ENCODE peak calls at places on chromosomes 3 and 15, in five cellular contexts. H is T-helper 9 cell; P is midbrain; A is stimulated activated CD4-positive, alpha-beta T cell treated with anti-CD3 and anti-CD28 coated beads, Interleukin-2, amount 100 ng/mL, for 48 hours; R is hypothalamus. C is an unnamed sample.

GRCh38 chr3:149224736-149225594 is 3.3 kb upstream of the CP start:
- DNase-seq in H (no peak), P (peak; percentile 12), A (peak; percentile 8), R (no peak), C (no peak)

GRCh38 chr15:59278120-59278519 is 71.5 kb downstream of the LDHAL6B start:
- DNase-seq in H (no peak), P (peak; percentile 62), A (no peak), R (no peak), C (no peak)

GRCh38 chr3:110106805-110107204 is 769.5 kb upstream of the DPPA4 start:
- DNase-seq in H (no peak), P (no peak), A (no peak), R (no peak), C (no peak)

GRCh38 chr3:41893977-41894376 is 67.9 kb downstream of the ULK4 start:
- DNase-seq in H (no peak), P (peak; percentile 27), A (peak; percentile 7), R (no peak), C (no peak)

GRCh38 chr3:37952564-37952963 is 38.0 kb upstream of the VILL start:
- DNase-seq in H (no peak), P (no peak), A (no peak), R (no peak), C (no peak)

GRCh38 chr15:73442968-73443367 is at the start of gene REC114:
- DNase-seq in H (no peak), P (no peak), A (no peak), R (no peak), C (no peak)

GRCh38 chr3:32910954-32911353 is 40.5 kb upstream of the CCR4 start:
- DNase-seq in H (no peak), P (no peak), A (no peak), R (no peak), C (no peak)

GRCh38 chr3:111936191-111936841 is 42.5 kb upstream of the ABHD10 start:
- DNase-seq in H (no peak), P (no peak), A (no peak), R (no peak), C (no peak)

GRCh38 chr15:39691229-39691628 is 91.4 kb downstream of the FSIP1 start:
- DNase-seq in H (no peak), P (peak; percentile 6), A (no peak), R (no peak), C (no peak)

GRCh38 chr3:71629289-71630252 is 46.0 kb upstream of the FOXP1 start:
- DNase-seq in H (no peak), P (no peak), A (no peak), R (no peak), C (no peak)

GRCh38 chr3:98901032-98901464 is 447 bp downstream of the DCBLD2 start:
- DNase-seq in H (peak; percentile 3), P (peak; percentile 42), A (peak; percentile 3), R (peak; percentile 11), C (no peak)

GRCh38 chr3:192419312-192419711 is 308.0 kb downstream of the FGF12 start:
- DNase-seq in H (no peak), P (no peak), A (no peak), R (no peak), C (no peak)

GRCh38 chr3:156902916-156903315 is 76.8 kb downstream of the LEKR1 start:
- DNase-seq in H (no peak), P (no peak), A (no peak), R (no peak), C (no peak)

GRCh38 chr3:133821767-133822638 is 16.4 kb downstream of the SRPRB start:
- DNase-seq in H (no peak), P (peak; percentile 13), A (no peak), R (no peak), C (no peak)

GRCh38 chr15:73437541-73438109 is 5.3 kb upstream of the REC114 start:
- DNase-seq in H (no peak), P (no peak), A (no peak), R (no peak), C (no peak)

GRCh38 chr3:168100777-168101492 is 5.2 kb upstream of the GOLIM4 start:
- DNase-seq in H (no peak), P (no peak), A (no peak), R (no peak), C (no peak)

GRCh38 chr3:182364323-182364722 is 429.0 kb upstream of the ATP11B start:
- DNase-seq in H (no peak), P (peak; percentile 76), A (no peak), R (peak; percentile 9), C (no peak)

GRCh38 chr3:122898298-122898697 is 103.4 kb downstream of the SLC49A4 start:
- DNase-seq in H (no peak), P (no peak), A (no peak), R (no peak), C (no peak)

GRCh38 chr3:37913531-37913930 is 51.9 kb downstream of the CTDSPL start:
- DNase-seq in H (no peak), P (no peak), A (no peak), R (no peak), C (no peak)

GRCh38 chr3:71397046-71397445 is 186.5 kb downstream of the FOXP1 start:
- DNase-seq in H (no peak), P (peak; percentile 4), A (no peak), R (no peak), C (no peak)

GRCh38 chr15:48520376-48521155 is 124.9 kb downstream of the FBN1 start:
- DNase-seq in H (no peak), P (no peak), A (no peak), R (no peak), C (no peak)

GRCh38 chr3:61411009-61411662 is 150.2 kb upstream of the PTPRG start:
- DNase-seq in H (no peak), P (no peak), A (no peak), R (no peak), C (no peak)

GRCh38 chr3:46694520-46694919 is 1.0 kb upstream of the ALS2CL start:
- DNase-seq in H (no peak), P (no peak), A (no peak), R (no peak), C (no peak)

GRCh38 chr3:96863129-96863740 is 48.8 kb downstream of the EPHA6 start:
- DNase-seq in H (no peak), P (peak; percentile 10), A (no peak), R (no peak), C (no peak)

GRCh38 chr3:152595975-152596832 is 238.7 kb upstream of the P2RY1 start:
- DNase-seq in H (no peak), P (peak; percentile 21), A (no peak), R (no peak), C (no peak)

GRCh38 chr3:167078070-167078622 is 302.0 kb downstream of the ZBBX start:
- DNase-seq in H (no peak), P (no peak), A (no peak), R (no peak), C (no peak)

GRCh38 chr3:49006591-49007067 is 562 bp upstream of the WDR6 start:
- DNase-seq in H (peak; percentile 11), P (peak; percentile 30), A (no peak), R (no peak), C (no peak)